ENCODE peak calls at places on chromosomes 16 and 17, in six cellular contexts. D is gastrocnemius medialis, Q is mucosa of descending colon, K is cardiac muscle cell, M is A549, F is K562. L is an unnamed sample. For H3K9me3 and H3K4me1, the result is how much of the 10 kb centered on the place peaks cover.

GRCh38 chr16:85240982-85241924 is 129.0 kb upstream of the CIBAR2 start:
- DNase-seq in Q (no peak), D (no peak), K (no peak), M (no peak), F (no peak), L (no peak)

GRCh38 chr16:49550666-49551065 is 177.1 kb downstream of the C16orf78 start:
- DNase-seq in F (no peak), M (no peak), D (no peak), Q (no peak), K (no peak), L (no peak)

GRCh38 chr16:47888142-47888541 is 267.7 kb downstream of the ABCC12 start:
- DNase-seq in F (no peak), D (no peak), K (peak), Q (no peak), M (peak), L (no peak)

GRCh38 chr16:3187798-3188674 is at the start of gene OR1F1:
- DNase-seq in Q (no peak), K (peak), D (no peak), M (peak), F (peak), L (no peak)

GRCh38 chr17:17779015-17779611 is 57.7 kb downstream of the SREBF1 start:
- DNase-seq in M (no peak), K (no peak), D (no peak), F (no peak), Q (no peak), L (no peak)

GRCh38 chr16:46629331-46629843 is 8.2 kb upstream of the SHCBP1 start:
- DNase-seq in Q (no peak), F (peak), M (peak), D (no peak), K (peak), L (no peak)

GRCh38 chr16:86442703-86443102 is 67.6 kb upstream of the FOXF1 start:
- DNase-seq in K (no peak), Q (no peak), F (no peak), M (no peak), D (no peak), L (no peak)

GRCh38 chr16:82262244-82262643 is 92.2 kb upstream of the MPHOSPH6 start:
- DNase-seq in F (no peak), M (no peak), Q (no peak), D (no peak), K (no peak), L (no peak)

GRCh38 chr16:27922433-27922832 is 141.1 kb downstream of the GSG1L start:
- DNase-seq in F (no peak), D (no peak), M (no peak), Q (no peak), K (peak), L (no peak)

GRCh38 chr16:48897698-48898205 is 287.8 kb upstream of the N4BP1 start:
- DNase-seq in K (no peak), F (no peak), M (no peak), Q (no peak), D (no peak), L (no peak)

GRCh38 chr16:30658731-30659506 is 688 bp downstream of the FBRS start:
- DNase-seq in Q (peak), D (peak), M (peak), F (peak), K (peak), L (peak)

GRCh38 chr17:66633322-66633965 is 201.5 kb upstream of the CACNG5 start:
- DNase-seq in K (no peak), D (no peak), M (no peak), F (no peak), Q (no peak), L (no peak)

DNA sequence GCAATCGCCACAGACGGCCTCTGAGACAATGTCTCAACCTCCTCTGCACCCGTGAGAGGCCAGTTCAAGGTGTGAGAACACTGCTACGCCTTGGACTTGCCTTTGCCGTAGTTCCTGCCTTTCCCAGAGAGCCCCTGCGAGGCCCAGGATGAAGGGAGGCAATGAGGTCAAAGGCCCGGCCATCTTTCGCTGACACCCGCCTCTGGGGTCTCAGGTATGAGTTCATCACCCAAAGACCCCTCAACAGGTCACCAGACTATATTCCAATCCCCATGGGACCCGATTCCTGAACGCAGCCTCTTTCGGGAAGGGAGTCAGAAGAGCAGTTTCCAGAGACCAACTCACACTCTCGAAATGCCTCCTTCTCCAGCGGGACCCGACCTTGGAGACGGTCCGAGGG is 573.5 kb downstream of the KCNJ18 start:
- DNase-seq in M (no peak), D (no peak), F (no peak), K (no peak), Q (no peak), L (no peak)
- H3K9me3 ChIP-seq in M (under half), D (under half), F (under half), K (under half), Q (half or more), L (under half)

GRCh38 chr17:50470451-50470850 is 1.8 kb upstream of the CHAD start:
- DNase-seq in F (no peak), M (no peak), K (no peak), D (peak), Q (peak), L (no peak)
- H3K4me1 ChIP-seq in F (under half), M (under half), K (under half), D (half or more), Q (under half), L (under half)

DNA sequence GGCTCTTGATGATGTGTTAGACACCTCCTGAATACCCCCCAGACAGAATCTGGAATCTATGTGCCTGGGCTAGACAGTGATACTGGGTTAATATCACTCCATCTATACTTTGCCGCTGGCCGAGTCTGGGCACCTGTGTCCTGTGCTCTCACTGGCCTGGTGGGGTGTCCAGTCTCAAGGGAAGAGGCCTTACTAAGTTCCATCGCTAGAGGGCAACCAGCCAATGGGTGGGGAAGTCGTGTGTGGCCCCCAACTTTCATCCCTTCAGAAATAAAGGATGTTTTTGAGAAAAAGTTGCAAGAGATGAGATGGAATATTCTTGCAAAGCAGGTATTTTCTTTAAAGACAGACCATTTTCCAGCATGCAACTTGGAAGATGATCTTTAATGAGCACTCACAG is 1.6 kb upstream of the GLP2R start:
- DNase-seq in M (peak), F (peak), D (no peak), Q (no peak), K (no peak), L (no peak)
- TF ChIP-seq CTCF in M (peak), F (no peak), D (no peak), Q (no peak), K (peak), L (no peak)

DNA sequence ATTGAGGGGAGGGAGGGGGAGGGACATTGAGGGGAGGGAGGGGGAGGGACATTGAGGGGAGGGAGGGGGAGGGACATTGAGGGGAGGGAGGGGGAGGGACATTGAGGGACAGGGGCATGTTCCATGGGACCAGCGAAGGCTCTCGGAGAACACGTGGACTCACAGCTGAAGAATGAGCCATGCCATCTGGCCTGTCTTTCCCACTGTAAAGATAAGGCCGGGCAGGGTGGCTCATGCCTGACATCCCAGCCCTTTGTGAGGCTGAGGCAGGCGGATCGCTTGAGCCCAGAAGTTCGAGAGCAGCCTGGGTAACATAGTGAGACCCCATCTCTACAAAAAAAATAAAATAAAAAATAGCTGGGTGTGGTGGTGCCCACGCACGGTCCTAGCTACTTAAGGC is 32.5 kb downstream of the RPH3AL start:
- DNase-seq in M (no peak), D (no peak), K (peak), F (no peak), Q (peak), L (no peak)
- H3K9me3 ChIP-seq in M (under half), D (under half), K (under half), F (under half), Q (under half), L (under half)

DNA sequence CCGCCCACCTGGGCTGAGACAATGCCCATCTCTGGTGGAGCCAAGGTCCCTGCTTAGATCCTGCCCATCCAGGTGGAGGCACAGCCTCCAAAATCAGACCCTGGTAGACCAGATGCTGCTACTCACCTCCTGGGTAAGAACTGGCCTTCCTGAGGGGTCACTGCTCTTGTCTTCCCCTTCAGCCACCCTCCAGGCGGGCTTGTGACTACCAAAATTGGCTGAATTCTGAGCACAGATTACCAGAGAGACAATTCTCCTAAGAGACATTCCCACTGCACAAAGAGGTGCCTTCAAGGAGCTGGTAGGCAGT is 10.9 kb downstream of the MMP2 start:
- DNase-seq in D (no peak), K (no peak), M (no peak), F (no peak), Q (no peak), L (no peak)
- H3K4me1 ChIP-seq in D (under half), K (under half), M (under half), F (under half), Q (under half), L (under half)

GRCh38 chr17:44775136-44775837 is 16.5 kb downstream of the ADAM11 start:
- DNase-seq in D (peak), Q (peak), K (peak), M (peak), F (no peak), L (peak)
- TF ChIP-seq CTCF in D (no peak), Q (peak), K (no peak), M (peak), F (no peak), L (no peak)

GRCh38 chr16:35302859-35303258 is 1843.4 kb downstream of the TP53TG3F start:
- DNase-seq in M (no peak), D (no peak), F (no peak), K (no peak), Q (no peak), L (no peak)
- H3K9me3 ChIP-seq in M (under half), D (under half), F (under half), K (under half), Q (under half), L (under half)

GRCh38 chr17:74449306-74449705 is 17.1 kb upstream of the CD300A start:
- DNase-seq in M (no peak), K (no peak), Q (peak), F (no peak), D (no peak), L (peak)
- H3K4me1 ChIP-seq in M (under half), K (under half), Q (under half), F (under half), D (half or more), L (under half)

GRCh38 chr17:61634942-61635538 is 44.0 kb upstream of the NACA2 start:
- DNase-seq in Q (no peak), M (no peak), D (no peak), K (no peak), F (no peak), L (no peak)
- TF ChIP-seq CTCF in Q (no peak), M (no peak), D (no peak), K (no peak), F (no peak), L (no peak)